ENCODE peak calls at places on chromosomes 1 and 21, in six cellular contexts. Y is left cardiac atrium, V is T47D, P is amygdala, X is EH, U is neuronal stem cell. I is an unnamed sample.

GRCh38 chr1:200862713-200863415 is 9.9 kb upstream of the GPR25 start:
- DNase-seq in U (no peak), V (no peak), Y (no peak), P (no peak), X (no peak), I (no peak)

GRCh38 chr1:43913666-43914325 is 19.8 kb upstream of the ARTN start:
- DNase-seq in X (no peak), P (no peak), V (no peak), Y (no peak), U (no peak), I (no peak)

GRCh38 chr1:64470670-64471217 is 815 bp downstream of the CACHD1 start:
- DNase-seq in Y (peak; percentile 37), P (no peak), X (peak; percentile 37), V (no peak), U (no peak), I (no peak)

GRCh38 chr21:18951291-18952038 is 547.9 kb upstream of the TMPRSS15 start:
- DNase-seq in X (no peak), Y (no peak), U (peak; percentile 51), V (peak; percentile 88), P (no peak), I (no peak)

GRCh38 chr1:228000836-228001563 is 5.8 kb upstream of the WNT3A start:
- DNase-seq in Y (no peak), P (no peak), V (no peak), U (no peak), X (no peak), I (no peak)

GRCh38 chr1:212567676-212568075 is 40.9 kb upstream of the ATF3 start:
- DNase-seq in Y (no peak), P (no peak), X (no peak), U (no peak), V (no peak), I (no peak)

GRCh38 chr1:1213153-1213918 is 617 bp downstream of the TNFRSF4 start:
- DNase-seq in P (no peak), V (no peak), Y (peak; percentile 28), U (no peak), X (no peak), I (no peak)

GRCh38 chr1:207050428-207050767 is 610 bp downstream of the YOD1 start:
- DNase-seq in V (no peak), P (peak; percentile 54), Y (no peak), U (no peak), X (no peak), I (no peak)

GRCh38 chr1:41476807-41477361 is 7.6 kb downstream of the EDN2 start:
- DNase-seq in P (no peak), X (peak; percentile 33), V (no peak), U (no peak), Y (no peak), I (no peak)

GRCh38 chr1:36553591-36554417 is 71.1 kb upstream of the CSF3R start:
- DNase-seq in X (peak; percentile 51), P (peak; percentile 41), V (peak; percentile 79), Y (peak; percentile 62), U (peak; percentile 80), I (no peak)

GRCh38 chr1:219177940-219178339 is 4.3 kb downstream of the LYPLAL1 start:
- DNase-seq in X (no peak), P (no peak), Y (no peak), V (no peak), U (no peak), I (no peak)

GRCh38 chr1:183457449-183457848 is 14.8 kb upstream of the SMG7 start:
- DNase-seq in X (no peak), U (no peak), P (no peak), Y (no peak), V (no peak), I (no peak)

GRCh38 chr1:61638296-61638695 is 86.6 kb downstream of the TM2D1 start:
- DNase-seq in V (no peak), Y (no peak), P (no peak), X (peak; percentile 68), U (no peak), I (peak; percentile 79)

GRCh38 chr1:228042508-228042907 is 35.7 kb downstream of the WNT3A start:
- DNase-seq in P (no peak), U (no peak), Y (no peak), V (no peak), X (no peak), I (no peak)

GRCh38 chr1:235631816-235632215 is 17.8 kb downstream of the GNG4 start:
- DNase-seq in X (no peak), U (no peak), Y (no peak), V (no peak), P (no peak), I (no peak)

GRCh38 chr1:15848143-15848928 is 829 bp downstream of the SPEN start:
- DNase-seq in U (no peak), Y (peak; percentile 62), V (peak; percentile 11), X (peak; percentile 50), P (no peak), I (no peak)

GRCh38 chr1:15728937-15729657 is 7.0 kb upstream of the SLC25A34 start:
- DNase-seq in P (no peak), V (no peak), U (no peak), X (no peak), Y (no peak), I (no peak)

GRCh38 chr1:22246755-22247480 is 104.0 kb upstream of the WNT4 start:
- DNase-seq in Y (no peak), X (no peak), V (no peak), U (no peak), P (no peak), I (no peak)

GRCh38 chr1:205477121-205477758 is 21.4 kb upstream of the BLACAT1 start:
- DNase-seq in U (no peak), P (no peak), X (no peak), V (no peak), Y (no peak), I (no peak)

GRCh38 chr1:180213401-180214177 is 16.5 kb upstream of the LHX4 start:
- DNase-seq in Y (no peak), U (no peak), P (peak; percentile 27), X (peak; percentile 21), V (no peak), I (no peak)

GRCh38 chr1:59481915-59482505 is 185.1 kb downstream of the FGGY start:
- DNase-seq in X (peak; percentile 69), V (no peak), U (no peak), Y (no peak), P (no peak), I (no peak)

GRCh38 chr1:11207898-11208611 is 18.9 kb downstream of the ANGPTL7 start:
- DNase-seq in V (no peak), P (no peak), U (no peak), Y (peak; percentile 33), X (no peak), I (no peak)